ENCODE peak calls at places on chromosomes 13 and 19, in four cellular contexts. One of them, this sample, is unnamed.

GRCh38 chr13:100130092-100130491 is 41.2 kb downstream of the PCCA start:
- DNase-seq in effector memory CD4-positive, alpha-beta T cell: no peak
- DNase-seq in K562: no peak
- DNase-seq in endothelial cell of umbilical vein: peak; percentile 73
- DNase-seq in this sample: no peak

GRCh38 chr13:69761581-69761980 is 346.0 kb upstream of the ATXN8OS start:
- DNase-seq in K562: no peak
- DNase-seq in effector memory CD4-positive, alpha-beta T cell: no peak
- DNase-seq in endothelial cell of umbilical vein: no peak
- DNase-seq in this sample: no peak

GRCh38 chr13:22861958-22862466 is 318.8 kb upstream of the SGCG start:
- DNase-seq in endothelial cell of umbilical vein: no peak
- DNase-seq in effector memory CD4-positive, alpha-beta T cell: no peak
- DNase-seq in K562: no peak
- DNase-seq in this sample: no peak

GRCh38 chr13:36131215-36131930 is at the start of gene DCLK1:
- DNase-seq in endothelial cell of umbilical vein: no peak
- DNase-seq in effector memory CD4-positive, alpha-beta T cell: no peak
- DNase-seq in K562: no peak
- DNase-seq in this sample: no peak

GRCh38 chr13:100035936-100036335 is 53.0 kb upstream of the PCCA start:
- DNase-seq in effector memory CD4-positive, alpha-beta T cell: no peak
- DNase-seq in endothelial cell of umbilical vein: no peak
- DNase-seq in K562: no peak
- DNase-seq in this sample: no peak

GRCh38 chr13:111947026-111947810 is 119.7 kb upstream of the SOX1 start:
- DNase-seq in endothelial cell of umbilical vein: no peak
- DNase-seq in effector memory CD4-positive, alpha-beta T cell: no peak
- DNase-seq in K562: no peak
- DNase-seq in this sample: no peak

GRCh38 chr19:3075605-3076431 is 13.5 kb upstream of the TLE5 start:
- DNase-seq in endothelial cell of umbilical vein: peak; percentile 49
- DNase-seq in K562: peak; percentile 75
- DNase-seq in effector memory CD4-positive, alpha-beta T cell: peak; percentile 55
- DNase-seq in this sample: no peak

GRCh38 chr13:51324714-51325440 is 14.6 kb upstream of the SERPINE3 start:
- DNase-seq in K562: no peak
- DNase-seq in effector memory CD4-positive, alpha-beta T cell: no peak
- DNase-seq in endothelial cell of umbilical vein: no peak
- DNase-seq in this sample: peak; percentile 36

GRCh38 chr13:112824429-112824828 is 134.6 kb downstream of the ATP11A start:
- DNase-seq in effector memory CD4-positive, alpha-beta T cell: no peak
- DNase-seq in endothelial cell of umbilical vein: no peak
- DNase-seq in K562: no peak
- DNase-seq in this sample: no peak

GRCh38 chr13:41554626-41555386 is 97.5 kb downstream of the RGCC start:
- DNase-seq in effector memory CD4-positive, alpha-beta T cell: no peak
- DNase-seq in endothelial cell of umbilical vein: no peak
- DNase-seq in K562: no peak
- DNase-seq in this sample: no peak

GRCh38 chr13:90238433-90238832 is 1109.1 kb upstream of the MIR17HG start:
- DNase-seq in effector memory CD4-positive, alpha-beta T cell: no peak
- DNase-seq in K562: no peak
- DNase-seq in endothelial cell of umbilical vein: no peak
- DNase-seq in this sample: no peak

GRCh38 chr13:75432811-75433244 is 49.1 kb downstream of the TBC1D4 start:
- DNase-seq in endothelial cell of umbilical vein: no peak
- DNase-seq in effector memory CD4-positive, alpha-beta T cell: no peak
- DNase-seq in K562: no peak
- DNase-seq in this sample: no peak

DNA sequence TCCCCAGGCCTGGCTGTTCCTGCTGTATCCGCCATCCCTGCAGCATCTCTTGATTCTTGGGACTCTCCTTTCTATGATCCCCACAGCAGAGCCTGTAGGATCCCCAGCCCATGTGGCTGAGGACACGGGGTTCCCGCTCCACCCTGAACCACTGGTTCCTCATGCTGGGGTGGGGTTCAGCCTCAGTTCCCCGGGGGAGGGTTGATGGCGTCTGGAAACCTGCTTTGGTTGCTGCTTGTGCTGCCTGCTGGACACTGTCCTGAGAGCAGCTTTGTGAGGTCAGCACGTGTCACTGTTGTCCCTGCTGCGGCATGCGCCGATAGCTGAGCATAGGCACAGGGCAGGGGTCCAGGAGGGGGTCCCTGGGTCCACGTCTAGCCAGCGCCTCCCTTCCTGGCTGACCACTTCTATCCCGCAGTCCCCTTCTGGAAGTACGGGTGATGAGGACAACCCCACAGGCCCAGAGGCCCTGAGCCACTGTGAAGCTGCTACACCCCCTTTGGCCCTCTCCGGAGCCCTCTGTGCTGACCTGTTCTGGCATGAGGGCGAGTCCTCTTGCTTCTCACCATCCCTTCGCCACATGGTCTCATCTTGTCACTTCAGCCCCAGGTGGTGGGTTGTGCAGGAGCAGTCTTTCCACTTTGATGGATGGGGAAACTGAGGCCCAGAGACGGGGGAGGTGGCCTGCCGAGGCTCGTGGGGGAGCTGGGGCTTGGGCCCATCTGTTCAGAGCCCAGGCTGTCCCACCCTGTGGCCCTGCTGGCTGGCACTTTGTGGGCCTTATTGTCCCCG is 5.5 kb downstream of the EPN1 start:
- DNase-seq in K562: no peak
- DNase-seq in effector memory CD4-positive, alpha-beta T cell: no peak
- DNase-seq in endothelial cell of umbilical vein: no peak
- DNase-seq in this sample: no peak
- H3K27ac ChIP-seq in K562: no peak overlapping the region
- H3K27ac ChIP-seq in effector memory CD4-positive, alpha-beta T cell: no peak overlapping the region
- H3K27ac ChIP-seq in endothelial cell of umbilical vein: no peak overlapping the region
- H3K27ac ChIP-seq in this sample: no peak overlapping the region

DNA sequence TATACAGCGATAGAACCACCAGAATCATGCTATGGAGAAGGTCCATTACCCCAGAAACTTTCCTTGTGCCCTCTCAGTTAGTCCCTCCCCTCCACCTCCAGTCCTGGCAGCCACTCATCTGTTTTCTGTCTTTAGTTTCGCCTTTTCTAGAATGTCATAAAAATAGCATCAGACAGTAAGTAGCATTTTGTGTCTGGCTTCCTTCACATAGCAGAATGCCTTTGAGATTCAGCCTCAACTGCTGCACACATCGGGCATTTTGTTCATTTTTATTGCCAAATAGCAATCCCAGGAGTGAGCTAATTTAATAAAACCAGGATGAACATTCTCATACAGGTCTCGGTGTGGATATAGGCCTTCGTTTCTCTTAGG is 110.4 kb downstream of the COL4A2 start:
- DNase-seq in effector memory CD4-positive, alpha-beta T cell: no peak
- DNase-seq in endothelial cell of umbilical vein: no peak
- DNase-seq in K562: no peak
- DNase-seq in this sample: no peak
- H3K27ac ChIP-seq in effector memory CD4-positive, alpha-beta T cell: no peak overlapping the region
- H3K27ac ChIP-seq in endothelial cell of umbilical vein: no peak overlapping the region
- H3K27ac ChIP-seq in K562: no peak overlapping the region
- H3K27ac ChIP-seq in this sample: peak overlapping the region; percentile 31

GRCh38 chr19:48935864-48936263 is 2.4 kb downstream of the DHDH start:
- DNase-seq in effector memory CD4-positive, alpha-beta T cell: no peak
- DNase-seq in K562: no peak
- DNase-seq in endothelial cell of umbilical vein: no peak
- DNase-seq in this sample: no peak
- H3K27ac ChIP-seq in effector memory CD4-positive, alpha-beta T cell: no peak overlapping the region
- H3K27ac ChIP-seq in K562: no peak overlapping the region
- H3K27ac ChIP-seq in endothelial cell of umbilical vein: no peak overlapping the region
- H3K27ac ChIP-seq in this sample: no peak overlapping the region

DNA sequence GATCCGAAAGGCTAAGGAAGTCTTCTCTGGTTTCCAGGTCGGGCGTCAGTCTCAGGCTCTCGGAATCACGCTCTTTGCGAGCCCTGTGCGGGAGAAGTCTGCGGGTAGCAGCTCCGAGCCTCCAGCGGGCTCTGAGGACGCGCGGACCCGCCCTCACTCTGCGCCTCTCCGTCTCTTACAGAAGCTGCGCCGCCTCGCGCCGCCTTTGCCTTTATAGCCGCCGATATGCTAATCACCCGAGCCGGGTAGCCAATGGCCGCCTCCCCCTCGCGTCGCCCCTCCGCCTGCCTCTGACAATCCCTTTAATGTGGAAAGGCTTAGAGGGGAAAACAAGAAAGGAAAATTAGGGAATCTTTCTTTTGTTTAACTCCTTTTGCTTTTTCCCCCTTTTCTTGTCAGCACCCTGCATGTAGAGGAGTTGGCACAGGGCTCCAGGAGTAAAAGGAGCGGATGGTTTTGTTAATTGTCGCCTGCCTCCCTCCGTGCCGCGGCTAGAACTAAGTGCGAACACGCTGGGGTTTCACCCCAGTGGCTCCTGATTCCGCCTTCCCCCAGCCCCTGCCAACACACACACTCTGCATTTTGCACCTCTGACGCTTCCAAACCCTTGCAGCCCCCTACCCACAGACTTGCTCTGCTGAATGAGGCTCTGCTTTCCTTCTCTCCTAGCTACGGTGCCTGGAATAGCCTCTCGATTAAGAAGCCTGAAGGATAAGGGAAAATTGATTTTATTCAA is at the start of gene PCDH8:
- DNase-seq in endothelial cell of umbilical vein: no peak
- DNase-seq in K562: no peak
- DNase-seq in effector memory CD4-positive, alpha-beta T cell: no peak
- DNase-seq in this sample: peak; percentile 84
- H3K27ac ChIP-seq in endothelial cell of umbilical vein: no peak within 1 kb of the TSS
- H3K27ac ChIP-seq in K562: no peak within 1 kb of the TSS
- H3K27ac ChIP-seq in effector memory CD4-positive, alpha-beta T cell: no peak within 1 kb of the TSS
- H3K27ac ChIP-seq in this sample: peak within 1 kb of the TSS; percentile 44

GRCh38 chr13:105363747-105364177 is 1171.7 kb downstream of the EFNB2 start:
- DNase-seq in effector memory CD4-positive, alpha-beta T cell: no peak
- DNase-seq in endothelial cell of umbilical vein: peak; percentile 37
- DNase-seq in K562: no peak
- DNase-seq in this sample: no peak
- H3K27ac ChIP-seq in effector memory CD4-positive, alpha-beta T cell: no peak overlapping the region
- H3K27ac ChIP-seq in endothelial cell of umbilical vein: no peak overlapping the region
- H3K27ac ChIP-seq in K562: no peak overlapping the region
- H3K27ac ChIP-seq in this sample: no peak overlapping the region

DNA sequence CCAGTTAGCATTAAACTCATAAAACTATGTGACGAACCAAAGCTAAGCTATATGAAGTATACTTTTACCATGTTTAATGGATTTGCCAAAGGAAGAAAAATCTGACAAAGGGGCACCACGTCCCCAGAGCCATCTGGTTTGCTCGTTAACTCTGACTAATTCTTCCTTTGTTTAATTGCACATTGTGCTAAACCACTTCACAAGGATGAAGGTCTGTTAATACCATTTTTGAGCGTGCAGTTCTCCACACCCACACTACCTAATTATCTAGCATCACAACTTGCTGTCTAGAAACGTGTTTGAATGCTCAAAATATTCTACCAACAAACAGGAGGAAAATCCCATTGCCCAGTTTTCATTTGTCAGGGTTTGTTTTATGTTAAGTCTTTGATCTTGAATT is 74.8 kb downstream of the COL4A1 start:
- DNase-seq in effector memory CD4-positive, alpha-beta T cell: no peak
- DNase-seq in K562: no peak
- DNase-seq in endothelial cell of umbilical vein: peak; percentile 66
- DNase-seq in this sample: no peak
- H3K27ac ChIP-seq in effector memory CD4-positive, alpha-beta T cell: no peak overlapping the region
- H3K27ac ChIP-seq in K562: no peak overlapping the region
- H3K27ac ChIP-seq in endothelial cell of umbilical vein: peak overlapping the region; percentile 90
- H3K27ac ChIP-seq in this sample: no peak overlapping the region

GRCh38 chr19:15198006-15198356 is 2.8 kb downstream of the NOTCH3 start:
- DNase-seq in endothelial cell of umbilical vein: no peak
- DNase-seq in effector memory CD4-positive, alpha-beta T cell: no peak
- DNase-seq in K562: no peak
- DNase-seq in this sample: no peak

GRCh38 chr19:15195381-15195964 is 5.3 kb downstream of the NOTCH3 start:
- DNase-seq in endothelial cell of umbilical vein: no peak
- DNase-seq in effector memory CD4-positive, alpha-beta T cell: no peak
- DNase-seq in K562: no peak
- DNase-seq in this sample: no peak

GRCh38 chr19:15197275-15198005 is 3.4 kb downstream of the NOTCH3 start:
- DNase-seq in effector memory CD4-positive, alpha-beta T cell: no peak
- DNase-seq in K562: no peak
- DNase-seq in endothelial cell of umbilical vein: no peak
- DNase-seq in this sample: no peak

GRCh38 chr19:15195987-15196682 is 4.7 kb downstream of the NOTCH3 start:
- DNase-seq in effector memory CD4-positive, alpha-beta T cell: no peak
- DNase-seq in endothelial cell of umbilical vein: no peak
- DNase-seq in K562: no peak
- DNase-seq in this sample: no peak

GRCh38 chr19:15196683-15197005 is 4.2 kb downstream of the NOTCH3 start:
- DNase-seq in effector memory CD4-positive, alpha-beta T cell: no peak
- DNase-seq in K562: no peak
- DNase-seq in endothelial cell of umbilical vein: no peak
- DNase-seq in this sample: no peak
- H3K27ac ChIP-seq in effector memory CD4-positive, alpha-beta T cell: no peak overlapping the region
- H3K27ac ChIP-seq in K562: no peak overlapping the region
- H3K27ac ChIP-seq in endothelial cell of umbilical vein: no peak overlapping the region
- H3K27ac ChIP-seq in this sample: peak overlapping the region; percentile 26

GRCh38 chr19:31351212-31352193 is 2.3 kb upstream of the TSHZ3 start:
- DNase-seq in K562: no peak
- DNase-seq in endothelial cell of umbilical vein: peak; percentile 24
- DNase-seq in effector memory CD4-positive, alpha-beta T cell: no peak
- DNase-seq in this sample: no peak
- H3K27ac ChIP-seq in K562: no peak overlapping the region
- H3K27ac ChIP-seq in endothelial cell of umbilical vein: no peak overlapping the region
- H3K27ac ChIP-seq in effector memory CD4-positive, alpha-beta T cell: no peak overlapping the region
- H3K27ac ChIP-seq in this sample: no peak overlapping the region

This sample was measured in caudate nucleus.